ENCODE peak calls at places on chromosomes 4 and X, in ten cellular contexts. One of them, this sample, is unnamed.

GRCh38 chrX:6813836-6814370 is 279.0 kb upstream of the VCX3A start:
- DNase-seq in activated CD4-positive, alpha-beta T cell treated with anti-CD3 and anti-CD28 coated beads for 1 hour: no peak
- DNase-seq in activated naive CD4-positive, alpha-beta T cell treated with anti-CD3 and anti-CD28 coated beads, Interleukin-2, amount 10 ng/mL, durations not matched to agents 7 days and 5 days: no peak
- DNase-seq in GM04504: no peak
- DNase-seq in activated CD8-positive, alpha-beta T cell treated with anti-CD3 and anti-CD28 coated beads for 36 hours: no peak
- DNase-seq in GM03348: no peak
- DNase-seq in LoVo: no peak
- DNase-seq in stimulated activated CD4-positive, alpha-beta T cell treated with anti-CD3 and anti-CD28 coated beads, Interleukin-4, amount 100 ng/mL, for 24 hours: no peak
- DNase-seq in NCI-H2081: no peak
- DNase-seq in lower lobe of right lung: no peak
- DNase-seq in this sample: no peak

GRCh38 chrX:54930291-54931049 is 9.8 kb downstream of the TRO start:
- DNase-seq in activated CD4-positive, alpha-beta T cell treated with anti-CD3 and anti-CD28 coated beads for 1 hour: no peak
- DNase-seq in activated naive CD4-positive, alpha-beta T cell treated with anti-CD3 and anti-CD28 coated beads, Interleukin-2, amount 10 ng/mL, durations not matched to agents 7 days and 5 days: no peak
- DNase-seq in GM04504: no peak
- DNase-seq in activated CD8-positive, alpha-beta T cell treated with anti-CD3 and anti-CD28 coated beads for 36 hours: no peak
- DNase-seq in GM03348: no peak
- DNase-seq in LoVo: no peak
- DNase-seq in stimulated activated CD4-positive, alpha-beta T cell treated with anti-CD3 and anti-CD28 coated beads, Interleukin-4, amount 100 ng/mL, for 24 hours: no peak
- DNase-seq in NCI-H2081: no peak
- DNase-seq in lower lobe of right lung: no peak
- DNase-seq in this sample: no peak

GRCh38 chr4:74793757-74794340 is 474 bp downstream of the BTC start:
- DNase-seq in activated CD4-positive, alpha-beta T cell treated with anti-CD3 and anti-CD28 coated beads for 1 hour: no peak
- DNase-seq in activated naive CD4-positive, alpha-beta T cell treated with anti-CD3 and anti-CD28 coated beads, Interleukin-2, amount 10 ng/mL, durations not matched to agents 7 days and 5 days: peak; percentile 20
- DNase-seq in GM04504: no peak
- DNase-seq in activated CD8-positive, alpha-beta T cell treated with anti-CD3 and anti-CD28 coated beads for 36 hours: peak; percentile 13
- DNase-seq in GM03348: peak; percentile 47
- DNase-seq in LoVo: peak; percentile 70
- DNase-seq in stimulated activated CD4-positive, alpha-beta T cell treated with anti-CD3 and anti-CD28 coated beads, Interleukin-4, amount 100 ng/mL, for 24 hours: no peak
- DNase-seq in NCI-H2081: peak; percentile 72
- DNase-seq in lower lobe of right lung: peak; percentile 81
- DNase-seq in this sample: no peak

GRCh38 chrX:23802431-23802830 is 19.5 kb downstream of the SAT1 start:
- DNase-seq in activated CD4-positive, alpha-beta T cell treated with anti-CD3 and anti-CD28 coated beads for 1 hour: no peak
- DNase-seq in activated naive CD4-positive, alpha-beta T cell treated with anti-CD3 and anti-CD28 coated beads, Interleukin-2, amount 10 ng/mL, durations not matched to agents 7 days and 5 days: no peak
- DNase-seq in GM04504: no peak
- DNase-seq in activated CD8-positive, alpha-beta T cell treated with anti-CD3 and anti-CD28 coated beads for 36 hours: no peak
- DNase-seq in GM03348: no peak
- DNase-seq in LoVo: no peak
- DNase-seq in stimulated activated CD4-positive, alpha-beta T cell treated with anti-CD3 and anti-CD28 coated beads, Interleukin-4, amount 100 ng/mL, for 24 hours: no peak
- DNase-seq in NCI-H2081: no peak
- DNase-seq in lower lobe of right lung: no peak
- DNase-seq in this sample: no peak

GRCh38 chrX:7110821-7111276 is 36.7 kb upstream of the STS start:
- DNase-seq in activated CD4-positive, alpha-beta T cell treated with anti-CD3 and anti-CD28 coated beads for 1 hour: no peak
- DNase-seq in activated naive CD4-positive, alpha-beta T cell treated with anti-CD3 and anti-CD28 coated beads, Interleukin-2, amount 10 ng/mL, durations not matched to agents 7 days and 5 days: no peak
- DNase-seq in GM04504: no peak
- DNase-seq in activated CD8-positive, alpha-beta T cell treated with anti-CD3 and anti-CD28 coated beads for 36 hours: no peak
- DNase-seq in GM03348: no peak
- DNase-seq in LoVo: peak; percentile 3
- DNase-seq in stimulated activated CD4-positive, alpha-beta T cell treated with anti-CD3 and anti-CD28 coated beads, Interleukin-4, amount 100 ng/mL, for 24 hours: no peak
- DNase-seq in NCI-H2081: no peak
- DNase-seq in lower lobe of right lung: no peak
- DNase-seq in this sample: peak; percentile 76

GRCh38 chrX:130114141-130114561 is 3.9 kb upstream of the ELF4 start:
- DNase-seq in activated CD4-positive, alpha-beta T cell treated with anti-CD3 and anti-CD28 coated beads for 1 hour: no peak
- DNase-seq in activated naive CD4-positive, alpha-beta T cell treated with anti-CD3 and anti-CD28 coated beads, Interleukin-2, amount 10 ng/mL, durations not matched to agents 7 days and 5 days: no peak
- DNase-seq in GM04504: no peak
- DNase-seq in activated CD8-positive, alpha-beta T cell treated with anti-CD3 and anti-CD28 coated beads for 36 hours: no peak
- DNase-seq in GM03348: no peak
- DNase-seq in LoVo: no peak
- DNase-seq in stimulated activated CD4-positive, alpha-beta T cell treated with anti-CD3 and anti-CD28 coated beads, Interleukin-4, amount 100 ng/mL, for 24 hours: no peak
- DNase-seq in NCI-H2081: no peak
- DNase-seq in lower lobe of right lung: no peak
- DNase-seq in this sample: no peak

GRCh38 chrX:40845331-40845911 is 110.1 kb upstream of the MED14 start:
- DNase-seq in activated CD4-positive, alpha-beta T cell treated with anti-CD3 and anti-CD28 coated beads for 1 hour: no peak
- DNase-seq in activated naive CD4-positive, alpha-beta T cell treated with anti-CD3 and anti-CD28 coated beads, Interleukin-2, amount 10 ng/mL, durations not matched to agents 7 days and 5 days: no peak
- DNase-seq in GM04504: peak; percentile 84
- DNase-seq in activated CD8-positive, alpha-beta T cell treated with anti-CD3 and anti-CD28 coated beads for 36 hours: no peak
- DNase-seq in GM03348: peak; percentile 74
- DNase-seq in LoVo: no peak
- DNase-seq in stimulated activated CD4-positive, alpha-beta T cell treated with anti-CD3 and anti-CD28 coated beads, Interleukin-4, amount 100 ng/mL, for 24 hours: no peak
- DNase-seq in NCI-H2081: no peak
- DNase-seq in lower lobe of right lung: no peak
- DNase-seq in this sample: no peak

GRCh38 chrX:44943007-44943406 is 70.0 kb downstream of the KDM6A start:
- DNase-seq in activated CD4-positive, alpha-beta T cell treated with anti-CD3 and anti-CD28 coated beads for 1 hour: no peak
- DNase-seq in activated naive CD4-positive, alpha-beta T cell treated with anti-CD3 and anti-CD28 coated beads, Interleukin-2, amount 10 ng/mL, durations not matched to agents 7 days and 5 days: no peak
- DNase-seq in GM04504: no peak
- DNase-seq in activated CD8-positive, alpha-beta T cell treated with anti-CD3 and anti-CD28 coated beads for 36 hours: no peak
- DNase-seq in GM03348: no peak
- DNase-seq in LoVo: no peak
- DNase-seq in stimulated activated CD4-positive, alpha-beta T cell treated with anti-CD3 and anti-CD28 coated beads, Interleukin-4, amount 100 ng/mL, for 24 hours: no peak
- DNase-seq in NCI-H2081: no peak
- DNase-seq in lower lobe of right lung: no peak
- DNase-seq in this sample: no peak

GRCh38 chr4:55216871-55217635 is 91.7 kb upstream of the KDR start:
- DNase-seq in activated CD4-positive, alpha-beta T cell treated with anti-CD3 and anti-CD28 coated beads for 1 hour: no peak
- DNase-seq in activated naive CD4-positive, alpha-beta T cell treated with anti-CD3 and anti-CD28 coated beads, Interleukin-2, amount 10 ng/mL, durations not matched to agents 7 days and 5 days: no peak
- DNase-seq in GM04504: no peak
- DNase-seq in activated CD8-positive, alpha-beta T cell treated with anti-CD3 and anti-CD28 coated beads for 36 hours: no peak
- DNase-seq in GM03348: no peak
- DNase-seq in LoVo: no peak
- DNase-seq in stimulated activated CD4-positive, alpha-beta T cell treated with anti-CD3 and anti-CD28 coated beads, Interleukin-4, amount 100 ng/mL, for 24 hours: no peak
- DNase-seq in NCI-H2081: no peak
- DNase-seq in lower lobe of right lung: no peak
- DNase-seq in this sample: no peak

GRCh38 chr4:63029380-63029779 is 1379.9 kb downstream of the TECRL start:
- DNase-seq in activated CD4-positive, alpha-beta T cell treated with anti-CD3 and anti-CD28 coated beads for 1 hour: no peak
- DNase-seq in activated naive CD4-positive, alpha-beta T cell treated with anti-CD3 and anti-CD28 coated beads, Interleukin-2, amount 10 ng/mL, durations not matched to agents 7 days and 5 days: no peak
- DNase-seq in GM04504: no peak
- DNase-seq in activated CD8-positive, alpha-beta T cell treated with anti-CD3 and anti-CD28 coated beads for 36 hours: no peak
- DNase-seq in GM03348: no peak
- DNase-seq in LoVo: no peak
- DNase-seq in stimulated activated CD4-positive, alpha-beta T cell treated with anti-CD3 and anti-CD28 coated beads, Interleukin-4, amount 100 ng/mL, for 24 hours: no peak
- DNase-seq in NCI-H2081: no peak
- DNase-seq in lower lobe of right lung: no peak
- DNase-seq in this sample: no peak

GRCh38 chr4:183360161-183360919 is 38.1 kb upstream of the CLDN24 start:
- DNase-seq in activated CD4-positive, alpha-beta T cell treated with anti-CD3 and anti-CD28 coated beads for 1 hour: no peak
- DNase-seq in activated naive CD4-positive, alpha-beta T cell treated with anti-CD3 and anti-CD28 coated beads, Interleukin-2, amount 10 ng/mL, durations not matched to agents 7 days and 5 days: no peak
- DNase-seq in GM04504: no peak
- DNase-seq in activated CD8-positive, alpha-beta T cell treated with anti-CD3 and anti-CD28 coated beads for 36 hours: no peak
- DNase-seq in GM03348: peak; percentile 70
- DNase-seq in LoVo: no peak
- DNase-seq in stimulated activated CD4-positive, alpha-beta T cell treated with anti-CD3 and anti-CD28 coated beads, Interleukin-4, amount 100 ng/mL, for 24 hours: no peak
- DNase-seq in NCI-H2081: no peak
- DNase-seq in lower lobe of right lung: no peak
- DNase-seq in this sample: no peak

GRCh38 chrX:15930585-15930984 is 76.0 kb upstream of the AP1S2 start:
- DNase-seq in activated CD4-positive, alpha-beta T cell treated with anti-CD3 and anti-CD28 coated beads for 1 hour: no peak
- DNase-seq in activated naive CD4-positive, alpha-beta T cell treated with anti-CD3 and anti-CD28 coated beads, Interleukin-2, amount 10 ng/mL, durations not matched to agents 7 days and 5 days: no peak
- DNase-seq in GM04504: peak; percentile 40
- DNase-seq in activated CD8-positive, alpha-beta T cell treated with anti-CD3 and anti-CD28 coated beads for 36 hours: no peak
- DNase-seq in GM03348: peak; percentile 11
- DNase-seq in LoVo: no peak
- DNase-seq in stimulated activated CD4-positive, alpha-beta T cell treated with anti-CD3 and anti-CD28 coated beads, Interleukin-4, amount 100 ng/mL, for 24 hours: no peak
- DNase-seq in NCI-H2081: peak; percentile 43
- DNase-seq in lower lobe of right lung: no peak
- DNase-seq in this sample: peak; percentile 12

GRCh38 chrX:25810202-25810601 is 327.9 kb upstream of the MAGEB18 start:
- DNase-seq in activated CD4-positive, alpha-beta T cell treated with anti-CD3 and anti-CD28 coated beads for 1 hour: no peak
- DNase-seq in activated naive CD4-positive, alpha-beta T cell treated with anti-CD3 and anti-CD28 coated beads, Interleukin-2, amount 10 ng/mL, durations not matched to agents 7 days and 5 days: no peak
- DNase-seq in GM04504: no peak
- DNase-seq in activated CD8-positive, alpha-beta T cell treated with anti-CD3 and anti-CD28 coated beads for 36 hours: no peak
- DNase-seq in GM03348: no peak
- DNase-seq in LoVo: no peak
- DNase-seq in stimulated activated CD4-positive, alpha-beta T cell treated with anti-CD3 and anti-CD28 coated beads, Interleukin-4, amount 100 ng/mL, for 24 hours: no peak
- DNase-seq in NCI-H2081: no peak
- DNase-seq in lower lobe of right lung: no peak
- DNase-seq in this sample: no peak

GRCh38 chrX:101229155-101229554 is 9.6 kb downstream of the DRP2 start:
- DNase-seq in activated CD4-positive, alpha-beta T cell treated with anti-CD3 and anti-CD28 coated beads for 1 hour: no peak
- DNase-seq in activated naive CD4-positive, alpha-beta T cell treated with anti-CD3 and anti-CD28 coated beads, Interleukin-2, amount 10 ng/mL, durations not matched to agents 7 days and 5 days: no peak
- DNase-seq in GM04504: no peak
- DNase-seq in activated CD8-positive, alpha-beta T cell treated with anti-CD3 and anti-CD28 coated beads for 36 hours: no peak
- DNase-seq in GM03348: peak; percentile 42
- DNase-seq in LoVo: no peak
- DNase-seq in stimulated activated CD4-positive, alpha-beta T cell treated with anti-CD3 and anti-CD28 coated beads, Interleukin-4, amount 100 ng/mL, for 24 hours: no peak
- DNase-seq in NCI-H2081: no peak
- DNase-seq in lower lobe of right lung: no peak
- DNase-seq in this sample: no peak

GRCh38 chrX:20217279-20217678 is 49.4 kb downstream of the RPS6KA3 start:
- DNase-seq in activated CD4-positive, alpha-beta T cell treated with anti-CD3 and anti-CD28 coated beads for 1 hour: no peak
- DNase-seq in activated naive CD4-positive, alpha-beta T cell treated with anti-CD3 and anti-CD28 coated beads, Interleukin-2, amount 10 ng/mL, durations not matched to agents 7 days and 5 days: no peak
- DNase-seq in GM04504: peak; percentile 20
- DNase-seq in activated CD8-positive, alpha-beta T cell treated with anti-CD3 and anti-CD28 coated beads for 36 hours: no peak
- DNase-seq in GM03348: peak; percentile 27
- DNase-seq in LoVo: peak; percentile 59
- DNase-seq in stimulated activated CD4-positive, alpha-beta T cell treated with anti-CD3 and anti-CD28 coated beads, Interleukin-4, amount 100 ng/mL, for 24 hours: no peak
- DNase-seq in NCI-H2081: peak; percentile 8
- DNase-seq in lower lobe of right lung: no peak
- DNase-seq in this sample: no peak

GRCh38 chr4:83362492-83363329 is 28.1 kb upstream of the HPSE start:
- DNase-seq in activated CD4-positive, alpha-beta T cell treated with anti-CD3 and anti-CD28 coated beads for 1 hour: no peak
- DNase-seq in activated naive CD4-positive, alpha-beta T cell treated with anti-CD3 and anti-CD28 coated beads, Interleukin-2, amount 10 ng/mL, durations not matched to agents 7 days and 5 days: no peak
- DNase-seq in GM04504: no peak
- DNase-seq in activated CD8-positive, alpha-beta T cell treated with anti-CD3 and anti-CD28 coated beads for 36 hours: no peak
- DNase-seq in GM03348: peak; percentile 41
- DNase-seq in LoVo: peak; percentile 29
- DNase-seq in stimulated activated CD4-positive, alpha-beta T cell treated with anti-CD3 and anti-CD28 coated beads, Interleukin-4, amount 100 ng/mL, for 24 hours: no peak
- DNase-seq in NCI-H2081: peak; percentile 8
- DNase-seq in lower lobe of right lung: no peak
- DNase-seq in this sample: peak; percentile 42

GRCh38 chr4:6541789-6542188 is 33.2 kb upstream of the MAN2B2 start:
- DNase-seq in activated CD4-positive, alpha-beta T cell treated with anti-CD3 and anti-CD28 coated beads for 1 hour: no peak
- DNase-seq in activated naive CD4-positive, alpha-beta T cell treated with anti-CD3 and anti-CD28 coated beads, Interleukin-2, amount 10 ng/mL, durations not matched to agents 7 days and 5 days: no peak
- DNase-seq in GM04504: no peak
- DNase-seq in activated CD8-positive, alpha-beta T cell treated with anti-CD3 and anti-CD28 coated beads for 36 hours: no peak
- DNase-seq in GM03348: no peak
- DNase-seq in LoVo: no peak
- DNase-seq in stimulated activated CD4-positive, alpha-beta T cell treated with anti-CD3 and anti-CD28 coated beads, Interleukin-4, amount 100 ng/mL, for 24 hours: no peak
- DNase-seq in NCI-H2081: no peak
- DNase-seq in lower lobe of right lung: no peak
- DNase-seq in this sample: no peak

This sample was measured in Jurkat, Clone E6-1.